ENCODE peak calls at places on chromosomes 2 and 18, in six cellular contexts. B, W, J, X, E and U are unnamed samples.
A peak's percentile ranks its signal among the peaks of the same experiment; 100 is the strongest.

GRCh38 chr2:231680992-231681852 is 27.1 kb upstream of the PTMA start:
- DNase-seq in X (no peak), B (peak; percentile 41), J (peak; percentile 40), W (peak; percentile 84), E (peak; percentile 96), U (peak; percentile 95)

GRCh38 chr2:85175369-85176299 is 42.4 kb downstream of the TCF7L1 start:
- DNase-seq in W (no peak), E (no peak), X (no peak), B (no peak), J (no peak), U (no peak)

GRCh38 chr18:59604877-59605276 is 92.3 kb downstream of the CCBE1 start:
- DNase-seq in W (no peak), B (no peak), J (no peak), E (no peak), X (no peak), U (no peak)

GRCh38 chr18:44680271-44681038 is at the start of gene SETBP1:
- DNase-seq in E (peak; percentile 75), W (peak; percentile 76), J (peak; percentile 4), X (no peak), B (no peak), U (peak; percentile 44)

GRCh38 chr2:182372661-182373060 is 54.2 kb downstream of the PDE1A start:
- DNase-seq in X (peak; percentile 96), W (no peak), E (no peak), B (peak; percentile 75), J (peak; percentile 30), U (no peak)

GRCh38 chr2:70984576-70985282 is 6.3 kb downstream of the ANKRD53 start:
- DNase-seq in X (no peak), B (no peak), J (no peak), W (peak; percentile 76), E (peak; percentile 79), U (peak; percentile 84)

GRCh38 chr18:69752737-69753380 is 194.8 kb downstream of the CD226 start:
- DNase-seq in B (no peak), J (no peak), E (no peak), W (no peak), X (no peak), U (no peak)

GRCh38 chr2:74532222-74532621 is 2.5 kb downstream of the HTRA2 start:
- DNase-seq in E (no peak), X (peak; percentile 26), B (no peak), W (no peak), J (no peak), U (no peak)

GRCh38 chr2:175030380-175031271 is 25.4 kb upstream of the CHN1 start:
- DNase-seq in J (no peak), W (no peak), E (peak; percentile 33), X (no peak), B (peak; percentile 60), U (no peak)

GRCh38 chr2:136874258-136874657 is 108.9 kb downstream of the THSD7B start:
- DNase-seq in X (no peak), B (peak; percentile 38), J (no peak), W (no peak), E (no peak), U (no peak)

GRCh38 chr2:136328396-136328795 is 210.4 kb upstream of the CXCR4 start:
- DNase-seq in X (no peak), W (no peak), E (no peak), B (no peak), J (no peak), U (no peak)

GRCh38 chr2:147327636-147328035 is 517.2 kb upstream of the ACVR2A start:
- DNase-seq in J (no peak), W (no peak), E (no peak), X (no peak), B (no peak), U (no peak)

GRCh38 chr2:152407204-152407721 is 72.3 kb downstream of the FMNL2 start:
- DNase-seq in W (no peak), X (peak; percentile 59), B (peak; percentile 53), J (no peak), E (peak; percentile 42), U (peak; percentile 28)

GRCh38 chr18:46060359-46060841 is 11.7 kb downstream of the PSTPIP2 start:
- DNase-seq in W (no peak), X (no peak), E (no peak), B (no peak), J (no peak), U (no peak)

GRCh38 chr18:63878982-63879381 is 8.5 kb upstream of the SERPINB2 start:
- DNase-seq in J (no peak), W (no peak), E (no peak), B (no peak), X (no peak), U (no peak)

GRCh38 chr2:172250801-172251200 is 148.1 kb upstream of the DLX2 start:
- DNase-seq in J (no peak), B (no peak), E (no peak), W (no peak), X (no peak), U (no peak)

GRCh38 chr2:31853521-31853920 is 157.3 kb downstream of the MEMO1 start:
- DNase-seq in B (no peak), E (no peak), W (no peak), X (no peak), J (no peak), U (no peak)

GRCh38 chr2:86028763-86029381 is 76.8 kb downstream of the POLR1A start:
- DNase-seq in E (peak; percentile 96), B (no peak), W (no peak), J (no peak), X (no peak), U (no peak)